ENCODE peak calls at places on chromosomes 3 and 15, in eight cellular contexts. One of them, this sample, is unnamed.

GRCh38 chr3:187360087-187360486 is 8.1 kb upstream of the RTP4 start:
- DNase-seq in keratinocyte: no peak
- DNase-seq in ELR: no peak
- DNase-seq in sigmoid colon: no peak
- DNase-seq in hypothalamus: no peak
- DNase-seq in CD8-positive, alpha-beta T cell: no peak
- DNase-seq in iris pigment epithelial cell: no peak
- DNase-seq in amniotic stem cell: no peak
- DNase-seq in this sample: no peak

GRCh38 chr3:65963787-65964707 is 74.7 kb downstream of the MAGI1 start:
- DNase-seq in keratinocyte: peak
- DNase-seq in ELR: peak
- DNase-seq in sigmoid colon: no peak
- DNase-seq in hypothalamus: no peak
- DNase-seq in CD8-positive, alpha-beta T cell: no peak
- DNase-seq in iris pigment epithelial cell: peak
- DNase-seq in amniotic stem cell: peak
- DNase-seq in this sample: no peak

GRCh38 chr15:34114215-34114614 is 12.3 kb downstream of the PGBD4 start:
- DNase-seq in keratinocyte: no peak
- DNase-seq in ELR: no peak
- DNase-seq in sigmoid colon: no peak
- DNase-seq in hypothalamus: no peak
- DNase-seq in CD8-positive, alpha-beta T cell: no peak
- DNase-seq in iris pigment epithelial cell: no peak
- DNase-seq in amniotic stem cell: no peak
- DNase-seq in this sample: no peak

GRCh38 chr3:41715376-41715775 is 246.5 kb downstream of the ULK4 start:
- DNase-seq in keratinocyte: no peak
- DNase-seq in ELR: no peak
- DNase-seq in sigmoid colon: no peak
- DNase-seq in hypothalamus: no peak
- DNase-seq in CD8-positive, alpha-beta T cell: no peak
- DNase-seq in iris pigment epithelial cell: no peak
- DNase-seq in amniotic stem cell: no peak
- DNase-seq in this sample: no peak

GRCh38 chr3:140753865-140754754 is 76.2 kb downstream of the TRIM42 start:
- DNase-seq in keratinocyte: no peak
- DNase-seq in ELR: no peak
- DNase-seq in sigmoid colon: no peak
- DNase-seq in hypothalamus: no peak
- DNase-seq in CD8-positive, alpha-beta T cell: no peak
- DNase-seq in iris pigment epithelial cell: no peak
- DNase-seq in amniotic stem cell: no peak
- DNase-seq in this sample: no peak

GRCh38 chr3:111874177-111874820 is 15.2 kb downstream of the PHLDB2 start:
- DNase-seq in keratinocyte: no peak
- DNase-seq in ELR: peak
- DNase-seq in sigmoid colon: no peak
- DNase-seq in hypothalamus: no peak
- DNase-seq in CD8-positive, alpha-beta T cell: no peak
- DNase-seq in iris pigment epithelial cell: peak
- DNase-seq in amniotic stem cell: no peak
- DNase-seq in this sample: no peak

GRCh38 chr3:87766736-87767135 is 292.1 kb downstream of the CGGBP1 start:
- DNase-seq in keratinocyte: no peak
- DNase-seq in ELR: no peak
- DNase-seq in sigmoid colon: no peak
- DNase-seq in hypothalamus: no peak
- DNase-seq in CD8-positive, alpha-beta T cell: no peak
- DNase-seq in iris pigment epithelial cell: no peak
- DNase-seq in amniotic stem cell: no peak
- DNase-seq in this sample: no peak

GRCh38 chr3:171327441-171328174 is 132.6 kb downstream of the TNIK start:
- DNase-seq in keratinocyte: no peak
- DNase-seq in ELR: peak
- DNase-seq in sigmoid colon: no peak
- DNase-seq in hypothalamus: no peak
- DNase-seq in CD8-positive, alpha-beta T cell: no peak
- DNase-seq in iris pigment epithelial cell: no peak
- DNase-seq in amniotic stem cell: no peak
- DNase-seq in this sample: no peak

GRCh38 chr15:40105517-40106202 is 3.0 kb downstream of the BMF start:
- DNase-seq in keratinocyte: no peak
- DNase-seq in ELR: no peak
- DNase-seq in sigmoid colon: no peak
- DNase-seq in hypothalamus: no peak
- DNase-seq in CD8-positive, alpha-beta T cell: no peak
- DNase-seq in iris pigment epithelial cell: no peak
- DNase-seq in amniotic stem cell: no peak
- DNase-seq in this sample: peak

This sample was measured in mesenteric fat pad.